ENCODE peak calls at places on chromosomes 7 and 10, in nine cellular contexts. E is A549, N is NB4, G is K562, H is H1, J is GM12878, Q is WTC11, I is HCT116, P is HepG2. W is an unnamed sample.

GRCh38 chr7:104848386-104848990 is 165.5 kb upstream of the KMT2E start:
- DNase-seq in E (peak), N (peak), G (peak), H (peak), J (no peak), Q (peak), I (peak), P (peak), W (peak)

GRCh38 chr10:93073539-93074136 is at the start of gene CYP26A1:
- DNase-seq in E (peak), N (no peak), G (peak), H (no peak), J (no peak), Q (peak), I (no peak), P (no peak), W (no peak)

GRCh38 chr10:63266337-63267327 is 133.5 kb downstream of the NRBF2 start:
- DNase-seq in E (no peak), N (peak), G (no peak), H (no peak), J (no peak), Q (no peak), I (no peak), P (no peak), W (peak)

GRCh38 chr10:98391065-98391464 is 23.9 kb downstream of the PYROXD2 start:
- DNase-seq in E (no peak), N (peak), G (no peak), H (no peak), J (no peak), Q (no peak), I (no peak), P (no peak), W (no peak)

GRCh38 chr7:113796557-113796956 is 122.3 kb downstream of the PPP1R3A start:
- DNase-seq in E (no peak), N (peak), G (no peak), H (no peak), J (no peak), Q (no peak), I (no peak), P (no peak), W (peak)

GRCh38 chr10:124093076-124093773 is at the start of gene CHST15:
- DNase-seq in E (peak), N (no peak), G (no peak), H (peak), J (no peak), Q (peak), I (peak), P (peak), W (peak)

GRCh38 chr10:104642311-104643022 is 1.4 kb downstream of the SORCS3 start:
- DNase-seq in E (peak), N (no peak), G (peak), H (peak), J (no peak), Q (peak), I (no peak), P (peak), W (no peak)

GRCh38 chr10:132422169-132422691 is 25.2 kb downstream of the PWWP2B start:
- DNase-seq in E (no peak), N (peak), G (no peak), H (no peak), J (no peak), Q (no peak), I (no peak), P (no peak), W (no peak)

GRCh38 chr10:78342787-78343186 is 309.1 kb downstream of the RPS24 start:
- DNase-seq in E (no peak), N (no peak), G (no peak), H (no peak), J (no peak), Q (no peak), I (no peak), P (no peak), W (no peak)

GRCh38 chr7:25852249-25852994 is 299.6 kb upstream of the NFE2L3 start:
- DNase-seq in E (no peak), N (peak), G (no peak), H (no peak), J (no peak), Q (peak), I (no peak), P (no peak), W (no peak)

GRCh38 chr7:67625257-67625713 is 628.7 kb downstream of the TYW1 start:
- DNase-seq in E (peak), N (peak), G (peak), H (peak), J (no peak), Q (peak), I (peak), P (peak), W (no peak)

GRCh38 chr7:102222445-102222844 is 64.2 kb upstream of the SH2B2 start:
- DNase-seq in E (no peak), N (no peak), G (no peak), H (no peak), J (no peak), Q (no peak), I (no peak), P (no peak), W (no peak)

GRCh38 chr10:74103560-74104248 is 46.9 kb downstream of the AP3M1 start:
- DNase-seq in E (peak), N (peak), G (peak), H (no peak), J (no peak), Q (no peak), I (peak), P (no peak), W (peak)

GRCh38 chr10:116696919-116697318 is 45.4 kb downstream of the HSPA12A start:
- DNase-seq in E (no peak), N (no peak), G (no peak), H (no peak), J (no peak), Q (no peak), I (no peak), P (no peak), W (no peak)

GRCh38 chr7:131652194-131652593 is 95.8 kb upstream of the PODXL start:
- DNase-seq in E (no peak), N (no peak), G (no peak), H (no peak), J (no peak), Q (no peak), I (no peak), P (no peak), W (no peak)

GRCh38 chr10:118020365-118020764 is 26.4 kb downstream of the RAB11FIP2 start:
- DNase-seq in E (no peak), N (no peak), G (no peak), H (peak), J (no peak), Q (peak), I (no peak), P (no peak), W (no peak)

GRCh38 chr10:63217120-63217605 is 84.0 kb downstream of the NRBF2 start:
- DNase-seq in E (peak), N (peak), G (peak), H (no peak), J (no peak), Q (no peak), I (peak), P (peak), W (peak)

GRCh38 chr10:8035641-8036520 is 18.6 kb upstream of the GATA3 start:
- DNase-seq in E (no peak), N (no peak), G (no peak), H (no peak), J (no peak), Q (no peak), I (no peak), P (no peak), W (no peak)

GRCh38 chr10:8437896-8438295 is 383.4 kb downstream of the GATA3 start:
- DNase-seq in E (no peak), N (no peak), G (no peak), H (no peak), J (no peak), Q (no peak), I (no peak), P (no peak), W (no peak)

GRCh38 chr7:44150966-44151678 is 10.0 kb upstream of the MYL7 start:
- DNase-seq in E (no peak), N (no peak), G (no peak), H (no peak), J (no peak), Q (peak), I (no peak), P (no peak), W (no peak)

GRCh38 chr7:39735903-39736302 is 112.5 kb downstream of the RALA start:
- DNase-seq in E (no peak), N (peak), G (peak), H (no peak), J (peak), Q (no peak), I (no peak), P (no peak), W (no peak)

GRCh38 chr10:44911951-44912350 is 814 bp downstream of the TMEM72 start:
- DNase-seq in E (no peak), N (no peak), G (no peak), H (no peak), J (no peak), Q (no peak), I (no peak), P (no peak), W (no peak)

GRCh38 chr7:46616636-46617035 is 695.6 kb upstream of the IGFBP3 start:
- DNase-seq in E (no peak), N (no peak), G (no peak), H (no peak), J (no peak), Q (no peak), I (no peak), P (no peak), W (no peak)

GRCh38 chr7:38284553-38284952 is 11.1 kb upstream of the TARP start:
- DNase-seq in E (no peak), N (peak), G (no peak), H (no peak), J (no peak), Q (no peak), I (no peak), P (no peak), W (no peak)

GRCh38 chr10:125911990-125912389 is 15.6 kb downstream of the FANK1 start:
- DNase-seq in E (peak), N (no peak), G (no peak), H (no peak), J (no peak), Q (no peak), I (no peak), P (peak), W (no peak)

GRCh38 chr7:117929217-117929616 is 56.0 kb upstream of the CTTNBP2 start:
- DNase-seq in E (no peak), N (no peak), G (no peak), H (no peak), J (no peak), Q (no peak), I (no peak), P (no peak), W (no peak)
- TF ChIP-seq MAX in E (no peak), N (no peak), G (no peak), H (no peak), J (no peak), Q (no peak), I (no peak), P (no peak), W (no peak)

DNA sequence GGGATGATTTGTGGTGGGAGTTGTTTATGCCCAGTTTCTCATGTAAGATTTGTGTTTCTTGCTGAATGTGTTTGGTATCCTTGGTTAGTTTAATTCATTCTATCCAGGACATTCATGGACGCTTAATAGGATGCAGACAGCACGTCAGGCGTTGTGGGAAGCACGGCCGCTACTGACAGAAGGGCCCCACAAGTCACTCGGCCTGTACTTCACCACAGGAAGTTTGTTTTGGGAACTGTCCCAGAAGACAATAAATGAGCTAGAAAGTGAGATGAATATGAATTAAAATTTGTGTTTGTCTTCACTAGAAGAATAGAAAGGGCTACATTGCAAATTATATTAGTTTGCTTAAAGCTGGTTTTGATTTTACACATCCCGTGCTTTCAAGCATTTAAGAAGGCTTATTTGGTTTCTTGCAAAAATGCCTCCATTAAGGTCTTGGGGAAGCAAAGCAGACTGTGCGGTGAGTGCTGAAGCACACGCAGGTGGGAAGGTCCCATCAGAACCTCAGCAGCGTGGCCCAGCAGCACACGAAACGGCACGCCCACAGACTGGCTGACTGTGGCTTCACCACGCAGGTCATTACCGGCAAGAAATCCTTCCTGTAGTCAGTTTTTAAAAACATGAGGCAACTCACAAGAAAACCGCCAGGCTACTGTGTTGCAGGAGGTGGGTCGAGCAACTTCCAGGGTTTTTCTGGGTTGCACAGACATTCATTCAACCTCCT is 74.1 kb downstream of the VIPR2 start:
- DNase-seq in E (no peak), N (peak), G (no peak), H (no peak), J (no peak), Q (no peak), I (no peak), P (no peak), W (no peak)
- TF ChIP-seq MAX in E (no peak), N (no peak), G (no peak), H (no peak), J (no peak), Q (no peak), I (no peak), P (no peak), W (no peak)

GRCh38 chr7:141698247-141699015 is 3.5 kb downstream of the DENND11 start:
- DNase-seq in E (no peak), N (peak), G (no peak), H (no peak), J (peak), Q (no peak), I (no peak), P (no peak), W (no peak)
- TF ChIP-seq MAX in E (no peak), N (no peak), G (no peak), H (no peak), J (no peak), Q (no peak), I (no peak), P (no peak), W (no peak)

GRCh38 chr10:57960406-57960805 is 307.3 kb downstream of the IPMK start:
- DNase-seq in E (no peak), N (no peak), G (no peak), H (no peak), J (no peak), Q (no peak), I (no peak), P (no peak), W (no peak)

GRCh38 chr10:57961487-57961886 is 306.2 kb downstream of the IPMK start:
- DNase-seq in E (no peak), N (no peak), G (no peak), H (no peak), J (no peak), Q (no peak), I (no peak), P (no peak), W (no peak)

GRCh38 chr10:57962839-57963238 is 304.9 kb downstream of the IPMK start:
- DNase-seq in E (no peak), N (no peak), G (no peak), H (no peak), J (no peak), Q (no peak), I (no peak), P (no peak), W (no peak)

GRCh38 chr10:57968328-57969016 is 299.2 kb downstream of the IPMK start:
- DNase-seq in E (no peak), N (no peak), G (no peak), H (no peak), J (no peak), Q (no peak), I (no peak), P (no peak), W (no peak)

GRCh38 chr10:57964371-57964770 is 303.3 kb downstream of the IPMK start:
- DNase-seq in E (peak), N (no peak), G (no peak), H (no peak), J (no peak), Q (no peak), I (no peak), P (no peak), W (no peak)
- TF ChIP-seq MAX in E (no peak), N (no peak), G (no peak), H (no peak), J (no peak), Q (no peak), I (no peak), P (no peak), W (no peak)

GRCh38 chr7:106793015-106793651 is 71.9 kb upstream of the PIK3CG start:
- DNase-seq in E (peak), N (peak), G (peak), H (no peak), J (no peak), Q (no peak), I (peak), P (peak), W (no peak)
- TF ChIP-seq MAX in E (no peak), N (no peak), G (no peak), H (no peak), J (no peak), Q (no peak), I (no peak), P (no peak), W (no peak)

GRCh38 chr7:96825285-96825684 is 115.6 kb upstream of the SEM1 start:
- DNase-seq in E (no peak), N (no peak), G (no peak), H (no peak), J (no peak), Q (no peak), I (no peak), P (no peak), W (no peak)

GRCh38 chr7:96823274-96823673 is 113.6 kb upstream of the SEM1 start:
- DNase-seq in E (no peak), N (peak), G (no peak), H (no peak), J (no peak), Q (no peak), I (no peak), P (no peak), W (no peak)

GRCh38 chr7:96831446-96831845 is 121.8 kb upstream of the SEM1 start:
- DNase-seq in E (no peak), N (no peak), G (no peak), H (no peak), J (no peak), Q (no peak), I (no peak), P (no peak), W (no peak)

GRCh38 chr7:96827701-96828100 is 118.1 kb upstream of the SEM1 start:
- DNase-seq in E (no peak), N (no peak), G (peak), H (no peak), J (no peak), Q (peak), I (no peak), P (no peak), W (no peak)

DNA sequence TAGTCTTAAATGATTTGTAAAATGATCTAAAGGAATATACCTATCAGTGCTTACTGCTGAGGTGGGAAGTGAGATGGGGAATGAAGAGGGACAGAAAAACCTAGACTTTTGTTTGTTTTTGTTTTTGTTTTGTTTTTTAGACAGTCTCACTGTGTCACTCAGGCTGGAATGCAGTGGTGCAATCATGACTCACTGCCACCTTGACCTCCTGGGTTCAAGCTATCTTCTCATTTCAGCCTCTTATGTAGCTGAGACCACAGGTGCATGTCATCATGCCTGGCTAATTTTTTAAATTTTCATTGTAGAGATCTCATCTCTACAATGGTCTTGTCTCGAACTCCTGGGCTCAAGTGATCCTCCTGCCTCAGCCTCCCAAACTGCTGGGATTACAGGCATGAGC is 116.4 kb upstream of the SEM1 start:
- DNase-seq in E (no peak), N (no peak), G (no peak), H (no peak), J (no peak), Q (no peak), I (no peak), P (peak), W (no peak)
- TF ChIP-seq MAX in E (no peak), N (no peak), G (no peak), H (no peak), J (no peak), Q (no peak), I (no peak), P (no peak), W (no peak)

DNA sequence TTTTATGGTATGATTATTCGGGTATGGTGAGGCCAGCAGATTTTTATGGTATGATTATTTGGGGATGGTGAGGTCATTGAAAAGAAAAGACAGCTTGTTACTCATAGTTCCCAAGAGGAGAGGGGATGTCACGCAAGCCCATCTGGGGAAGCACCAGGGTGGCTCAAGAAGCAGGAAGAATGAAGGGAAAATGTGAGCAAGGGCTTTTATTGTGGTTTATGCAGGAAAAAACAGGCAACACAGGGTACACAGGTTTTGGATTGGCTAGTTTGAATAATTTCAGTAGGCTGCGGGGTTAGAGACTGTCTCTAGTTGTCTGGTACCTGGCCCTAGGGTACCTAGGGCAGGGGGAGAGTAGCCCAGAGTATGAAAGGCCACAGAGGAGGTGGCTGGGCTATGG is 26.8 kb upstream of the DGKI start:
- DNase-seq in E (no peak), N (no peak), G (no peak), H (no peak), J (no peak), Q (no peak), I (no peak), P (no peak), W (no peak)
- TF ChIP-seq MAX in E (no peak), N (no peak), G (no peak), H (no peak), J (no peak), Q (no peak), I (no peak), P (no peak), W (no peak)

GRCh38 chr7:135775230-135775629 is 26.6 kb upstream of the FAM180A start:
- DNase-seq in E (no peak), N (no peak), G (no peak), H (no peak), J (no peak), Q (no peak), I (no peak), P (no peak), W (no peak)
- TF ChIP-seq MAX in E (no peak), N (no peak), G (no peak), H (no peak), J (no peak), Q (no peak), I (no peak), P (no peak), W (no peak)

DNA sequence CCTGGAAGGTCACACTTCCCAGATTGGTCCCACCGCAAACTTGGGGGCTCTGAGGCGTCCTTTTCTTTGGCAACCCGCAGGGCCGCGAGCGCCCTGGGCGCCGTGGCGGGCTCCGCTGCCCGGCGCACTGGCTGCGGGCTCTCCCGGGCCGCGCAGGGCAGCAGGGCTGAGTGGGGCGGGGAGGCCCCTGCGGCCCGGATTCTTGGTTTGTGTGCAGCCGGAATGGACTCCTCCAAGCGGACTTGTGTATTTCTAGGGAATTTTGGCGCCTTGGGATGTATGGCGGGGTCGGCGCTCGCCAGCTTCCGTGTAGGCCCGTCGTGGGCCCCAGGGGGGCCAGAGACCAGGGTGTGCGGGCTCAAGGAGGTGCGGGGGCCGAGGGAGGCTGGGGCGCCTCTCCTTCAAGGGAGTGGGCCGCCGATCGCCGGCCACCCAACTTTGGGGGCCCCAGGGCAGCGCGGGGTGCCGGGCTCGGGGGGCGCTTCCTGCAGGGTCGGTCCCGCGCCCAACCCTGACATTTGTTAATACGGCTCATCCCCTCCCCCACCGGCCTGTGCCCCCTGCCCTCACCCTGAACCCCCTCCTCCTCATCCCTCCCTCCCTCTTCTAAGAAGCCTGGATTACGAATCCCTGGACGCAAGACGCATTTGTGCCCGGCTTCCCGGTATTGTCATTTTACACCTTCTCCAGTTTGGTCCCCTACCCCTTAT is 2.4 kb downstream of the TCF7L2 start:
- DNase-seq in E (peak), N (no peak), G (no peak), H (no peak), J (no peak), Q (peak), I (no peak), P (no peak), W (no peak)
- TF ChIP-seq MAX in E (no peak), N (no peak), G (no peak), H (no peak), J (no peak), Q (no peak), I (no peak), P (peak), W (no peak)

GRCh38 chr7:107909445-107909844 is 18.5 kb downstream of the DLD start:
- DNase-seq in E (no peak), N (no peak), G (no peak), H (no peak), J (no peak), Q (no peak), I (no peak), P (no peak), W (no peak)
- TF ChIP-seq MAX in E (no peak), N (no peak), G (no peak), H (no peak), J (no peak), Q (no peak), I (no peak), P (no peak), W (no peak)

W was measured in endothelial cell of umbilical vein.